ENCODE peak calls at places on chromosome 20, in five cellular contexts. N is Panc1, R is mammary epithelial cell, A is upper lobe of left lung, T is mucosa of descending colon. G is an unnamed sample.

GRCh38 chr20:50798650-50799049 is 3.8 kb downstream of the BCAS4 start:
- DNase-seq in N (no peak), R (no peak), A (no peak), T (no peak), G (no peak)

GRCh38 chr20:24095303-24095702 is 106.7 kb upstream of the GGTLC1 start:
- DNase-seq in N (no peak), R (no peak), A (no peak), T (no peak), G (no peak)

GRCh38 chr20:24911461-24911860 is 37.6 kb upstream of the CST7 start:
- DNase-seq in N (no peak), R (no peak), A (no peak), T (no peak), G (no peak)

GRCh38 chr20:52446421-52447231 is 255.0 kb upstream of the ZFP64 start:
- DNase-seq in N (no peak), R (no peak), A (no peak), T (no peak), G (no peak)

GRCh38 chr20:47821481-47822100 is 36.3 kb upstream of the SULF2 start:
- DNase-seq in N (no peak), R (peak; percentile 92), A (no peak), T (no peak), G (no peak)

GRCh38 chr20:51631011-51631950 is 88.8 kb upstream of the NFATC2 start:
- DNase-seq in N (peak; percentile 85), R (peak; percentile 92), A (peak; percentile 32), T (no peak), G (peak; percentile 97)

GRCh38 chr20:34083137-34083536 is 28.9 kb downstream of the EIF2S2 start:
- DNase-seq in N (no peak), R (peak; percentile 98), A (peak; percentile 94), T (peak; percentile 72), G (no peak)

GRCh38 chr20:45320948-45321595 is 13.0 kb upstream of the MATN4 start:
- DNase-seq in N (no peak), R (no peak), A (no peak), T (no peak), G (no peak)

GRCh38 chr20:38214871-38215788 is 45.4 kb downstream of the KIAA1755 start:
- DNase-seq in N (no peak), R (no peak), A (no peak), T (no peak), G (no peak)

GRCh38 chr20:23237166-23237565 is 113.4 kb upstream of the NXT1 start:
- DNase-seq in N (no peak), R (no peak), A (no peak), T (no peak), G (no peak)

GRCh38 chr20:4445780-4446179 is 275.9 kb upstream of the PRND start:
- DNase-seq in N (no peak), R (no peak), A (no peak), T (no peak), G (no peak)

GRCh38 chr20:58109126-58109880 is 119.2 kb downstream of the ANKRD60 start:
- DNase-seq in N (no peak), R (peak; percentile 84), A (no peak), T (no peak), G (peak; percentile 58)

GRCh38 chr20:43941476-43942212 is 27.0 kb downstream of the TOX2 start:
- DNase-seq in N (no peak), R (peak; percentile 34), A (no peak), T (no peak), G (no peak)

GRCh38 chr20:18909254-18909653 is 95.7 kb downstream of the SCP2D1 start:
- DNase-seq in N (no peak), R (no peak), A (no peak), T (no peak), G (no peak)

GRCh38 chr20:11753155-11753554 is 164.5 kb upstream of the BTBD3 start:
- DNase-seq in N (no peak), R (no peak), A (no peak), T (no peak), G (no peak)

GRCh38 chr20:20837574-20838021 is 125.2 kb upstream of the RALGAPA2 start:
- DNase-seq in N (no peak), R (no peak), A (peak; percentile 42), T (no peak), G (peak; percentile 65)

GRCh38 chr20:59004763-59005522 is 2.1 kb downstream of the CTSZ start:
- DNase-seq in N (no peak), R (no peak), A (peak; percentile 83), T (peak; percentile 91), G (no peak)

GRCh38 chr20:38649275-38649891 is 47.8 kb downstream of the ARHGAP40 start:
- DNase-seq in N (no peak), R (no peak), A (no peak), T (no peak), G (peak; percentile 51)

GRCh38 chr20:925516-925915 is 9.4 kb upstream of the ANGPT4 start:
- DNase-seq in N (no peak), R (no peak), A (no peak), T (no peak), G (no peak)

GRCh38 chr20:49482621-49483017 is at the start of gene KCNB1:
- DNase-seq in N (no peak), R (peak; percentile 6), A (peak; percentile 22), T (peak; percentile 52), G (peak; percentile 68)

GRCh38 chr20:49482173-49482572 is 295 bp downstream of the KCNB1 start:
- DNase-seq in N (no peak), R (no peak), A (no peak), T (no peak), G (no peak)

GRCh38 chr20:49484180-49485140 is 2.0 kb upstream of the KCNB1 start:
- DNase-seq in N (no peak), R (peak; percentile 73), A (peak; percentile 67), T (peak; percentile 69), G (peak; percentile 89)

GRCh38 chr20:49483706-49484101 is 1.2 kb upstream of the KCNB1 start:
- DNase-seq in N (no peak), R (no peak), A (no peak), T (no peak), G (no peak)

DNA sequence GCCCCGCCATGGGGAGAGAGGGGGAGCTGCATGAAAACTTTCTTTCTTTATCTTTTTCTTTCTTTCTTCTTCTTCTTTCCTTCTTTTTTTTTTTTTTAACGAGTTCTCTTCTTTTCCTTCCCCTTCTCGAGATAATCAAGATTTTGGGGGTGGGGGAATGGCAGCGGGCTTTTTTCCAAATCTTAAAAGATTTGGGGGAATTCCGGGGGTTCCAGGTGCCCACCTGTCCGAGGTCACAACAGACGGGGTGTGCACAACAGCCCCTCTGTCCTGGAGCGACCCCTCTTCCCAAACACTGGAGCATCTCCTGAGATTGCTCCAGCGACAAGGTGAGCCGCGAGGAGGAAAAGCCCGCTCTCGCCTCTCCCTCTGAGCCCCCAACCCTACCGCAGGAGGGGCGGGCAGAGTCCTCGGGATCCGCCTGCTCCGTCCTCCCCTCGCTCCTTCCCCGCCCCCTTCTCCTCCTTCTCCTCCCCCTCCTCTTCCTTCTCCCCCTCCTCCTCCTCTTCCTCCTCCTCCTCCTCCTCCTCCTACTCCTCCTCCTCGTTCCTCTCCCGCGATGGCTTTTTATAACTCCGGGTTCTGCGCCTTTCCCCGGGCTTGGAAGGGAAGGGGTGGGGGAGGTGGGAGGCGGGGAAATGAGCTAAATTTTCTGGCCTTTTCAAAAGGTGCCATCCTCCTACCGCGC is 694 bp upstream of the KCNB1 start:
- DNase-seq in N (no peak), R (no peak), A (no peak), T (no peak), G (no peak)
- H3K4me3 ChIP-seq in N (peak overlapping the region; percentile 60), R (no peak overlapping the region), A (peak overlapping the region; percentile 29), T (no peak overlapping the region), G (peak overlapping the region; percentile 81)

GRCh38 chr20:41408986-41409385 is 42.4 kb upstream of the EMILIN3 start:
- DNase-seq in N (no peak), R (no peak), A (no peak), T (no peak), G (no peak)

GRCh38 chr20:41406896-41407444 is 40.4 kb upstream of the EMILIN3 start:
- DNase-seq in N (no peak), R (no peak), A (no peak), T (no peak), G (no peak)

GRCh38 chr20:41406307-41406706 is 39.7 kb upstream of the EMILIN3 start:
- DNase-seq in N (no peak), R (no peak), A (no peak), T (no peak), G (no peak)

GRCh38 chr20:41407617-41408016 is 41.0 kb upstream of the EMILIN3 start:
- DNase-seq in N (no peak), R (no peak), A (no peak), T (no peak), G (no peak)

DNA sequence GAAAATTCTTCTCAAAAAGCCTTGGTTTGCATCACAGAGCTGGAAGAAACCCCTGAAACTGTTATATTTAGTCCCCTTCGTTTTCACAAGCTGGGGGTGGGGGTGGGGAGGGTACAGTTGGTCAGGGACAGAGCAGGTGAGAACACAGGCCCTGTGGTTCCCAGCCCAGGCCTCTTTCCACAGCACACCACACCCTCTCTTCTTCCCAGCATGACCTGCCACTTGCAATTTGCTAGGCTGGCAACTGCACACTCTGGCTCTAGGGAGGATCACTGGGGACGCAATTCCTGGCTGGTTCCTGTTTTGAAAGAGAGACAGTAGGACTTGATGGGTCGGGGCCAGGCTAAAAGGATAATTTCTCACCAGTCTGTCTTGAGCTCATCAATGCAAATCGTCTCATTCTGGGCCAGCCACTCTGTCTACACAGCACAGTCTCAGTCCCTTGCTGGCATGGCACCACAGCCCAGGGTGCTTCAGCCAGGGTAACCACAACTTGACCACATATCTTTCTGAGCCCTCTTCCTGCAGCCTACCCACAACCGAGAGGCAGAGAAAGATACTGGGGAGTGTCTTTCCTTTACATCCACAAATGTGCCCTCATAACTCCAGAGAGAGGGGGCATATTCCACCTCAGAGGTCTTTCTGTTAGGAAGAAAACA is 41.6 kb upstream of the EMILIN3 start:
- DNase-seq in N (no peak), R (no peak), A (no peak), T (no peak), G (no peak)
- H3K36me3 ChIP-seq in N (peaks cover 8% of the 10 kb centered on the region), R (peaks cover 3% of the 10 kb centered on the region), A (peaks cover 21% of the 10 kb centered on the region), T (peaks cover 10% of the 10 kb centered on the region), G (peaks cover 85% of the 10 kb centered on the region)

GRCh38 chr20:62473200-62473585 is 2.6 kb downstream of the GATA5 start:
- DNase-seq in N (no peak), R (no peak), A (no peak), T (no peak), G (no peak)

GRCh38 chr20:62473717-62474584 is 1.8 kb downstream of the GATA5 start:
- DNase-seq in N (no peak), R (no peak), A (no peak), T (no peak), G (no peak)

GRCh38 chr20:62475819-62476073 is at the start of gene GATA5:
- DNase-seq in N (no peak), R (no peak), A (no peak), T (no peak), G (no peak)

GRCh38 chr20:62475027-62475818 is 572 bp downstream of the GATA5 start:
- DNase-seq in N (no peak), R (no peak), A (no peak), T (no peak), G (no peak)

DNA sequence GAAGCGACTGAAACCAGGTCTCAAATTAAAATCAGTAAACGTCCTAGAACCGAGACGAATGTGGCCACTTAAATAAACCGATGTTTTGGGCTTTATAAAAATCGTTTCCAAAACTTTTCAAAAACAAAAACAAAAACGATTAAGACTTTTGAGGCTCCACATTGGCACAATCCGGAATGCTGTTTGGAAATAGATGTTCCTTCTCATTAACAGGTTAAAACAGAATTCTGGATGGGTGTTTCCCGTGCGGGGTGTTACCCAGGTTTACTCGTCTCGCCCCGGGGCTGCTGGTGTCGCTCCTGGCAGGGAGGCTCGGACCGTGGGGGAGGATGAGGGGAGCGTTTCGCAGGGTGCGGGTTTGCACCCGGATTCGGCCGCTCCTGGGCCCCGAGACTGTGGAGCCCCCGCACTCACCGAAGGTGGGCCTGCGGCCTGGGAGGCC is 1.2 kb downstream of the GATA5 start:
- DNase-seq in N (no peak), R (no peak), A (no peak), T (no peak), G (no peak)
- H3K4me3 ChIP-seq in N (peak overlapping the region; percentile 57), R (no peak overlapping the region), A (peak overlapping the region; percentile 39), T (no peak overlapping the region), G (no peak overlapping the region)

GRCh38 chr20:9072741-9073310 is 3.9 kb downstream of the PLCB4 start:
- DNase-seq in N (no peak), R (no peak), A (no peak), T (no peak), G (no peak)
- H3K36me3 ChIP-seq in N (no peaks in the 10 kb centered on the region), R (no peaks in the 10 kb centered on the region), A (no peaks in the 10 kb centered on the region), T (no peaks in the 10 kb centered on the region), G (no peaks in the 10 kb centered on the region)

G was measured in adipocyte.